ENCODE peak calls at places on chromosome 15, in four cellular contexts. D is fibroblast of the aortic adventitia, U is dorsolateral prefrontal cortex, A is spleen. G is an unnamed sample.

GRCh38 chr15:79140846-79141570 is 50.4 kb upstream of the RASGRF1 start:
- DNase-seq in A (no peak), D (peak; percentile 1), U (no peak), G (no peak)

GRCh38 chr15:43977072-43977884 is 150.5 kb downstream of the WDR76 start:
- DNase-seq in U (no peak), D (no peak), A (no peak), G (no peak)

GRCh38 chr15:77822631-77823230 is 190.0 kb upstream of the LINGO1 start:
- DNase-seq in U (no peak), D (no peak), A (no peak), G (no peak)

GRCh38 chr15:51281368-51281967 is 56.9 kb downstream of the CYP19A1 start:
- DNase-seq in D (peak; percentile 76), U (peak; percentile 71), A (no peak), G (no peak)

GRCh38 chr15:73125219-73125618 is 73.0 kb downstream of the NEO1 start:
- DNase-seq in A (no peak), D (no peak), U (no peak), G (peak; percentile 13)

GRCh38 chr15:40922608-40923005 is 6.5 kb upstream of the DLL4 start:
- DNase-seq in D (no peak), U (no peak), A (no peak), G (no peak)

GRCh38 chr15:87224409-87224808 is 1032.1 kb downstream of the NTRK3 start:
- DNase-seq in A (no peak), D (peak; percentile 69), U (no peak), G (no peak)

GRCh38 chr15:60673156-60673555 is 194.2 kb upstream of the ICE2 start:
- DNase-seq in A (no peak), D (no peak), U (no peak), G (no peak)

GRCh38 chr15:83068054-83068453 is 1.0 kb upstream of the BTBD1 start:
- DNase-seq in A (no peak), U (no peak), D (no peak), G (no peak)
- H3K4me3 ChIP-seq in A (no peak overlapping the region), U (no peak overlapping the region), D (no peak overlapping the region), G (no peak overlapping the region)

GRCh38 chr15:45827275-45827674 is 192.4 kb downstream of the SQOR start:
- DNase-seq in A (no peak), D (no peak), U (no peak), G (no peak)
- TF ChIP-seq CTCF in A (no peak), D (no peak), U (no peak), G (no peak)

GRCh38 chr15:68559342-68560310 is 19.2 kb upstream of the CORO2B start:
- DNase-seq in A (peak; percentile 96), D (peak; percentile 71), U (peak; percentile 79), G (peak; percentile 66)

GRCh38 chr15:68556139-68556990 is 22.4 kb upstream of the CORO2B start:
- DNase-seq in D (no peak), A (peak; percentile 27), U (no peak), G (no peak)

GRCh38 chr15:68560501-68561113 is 18.2 kb upstream of the CORO2B start:
- DNase-seq in U (no peak), A (peak; percentile 67), D (no peak), G (no peak)

GRCh38 chr15:68557469-68558317 is 21.1 kb upstream of the CORO2B start:
- DNase-seq in D (no peak), A (no peak), U (no peak), G (no peak)

DNA sequence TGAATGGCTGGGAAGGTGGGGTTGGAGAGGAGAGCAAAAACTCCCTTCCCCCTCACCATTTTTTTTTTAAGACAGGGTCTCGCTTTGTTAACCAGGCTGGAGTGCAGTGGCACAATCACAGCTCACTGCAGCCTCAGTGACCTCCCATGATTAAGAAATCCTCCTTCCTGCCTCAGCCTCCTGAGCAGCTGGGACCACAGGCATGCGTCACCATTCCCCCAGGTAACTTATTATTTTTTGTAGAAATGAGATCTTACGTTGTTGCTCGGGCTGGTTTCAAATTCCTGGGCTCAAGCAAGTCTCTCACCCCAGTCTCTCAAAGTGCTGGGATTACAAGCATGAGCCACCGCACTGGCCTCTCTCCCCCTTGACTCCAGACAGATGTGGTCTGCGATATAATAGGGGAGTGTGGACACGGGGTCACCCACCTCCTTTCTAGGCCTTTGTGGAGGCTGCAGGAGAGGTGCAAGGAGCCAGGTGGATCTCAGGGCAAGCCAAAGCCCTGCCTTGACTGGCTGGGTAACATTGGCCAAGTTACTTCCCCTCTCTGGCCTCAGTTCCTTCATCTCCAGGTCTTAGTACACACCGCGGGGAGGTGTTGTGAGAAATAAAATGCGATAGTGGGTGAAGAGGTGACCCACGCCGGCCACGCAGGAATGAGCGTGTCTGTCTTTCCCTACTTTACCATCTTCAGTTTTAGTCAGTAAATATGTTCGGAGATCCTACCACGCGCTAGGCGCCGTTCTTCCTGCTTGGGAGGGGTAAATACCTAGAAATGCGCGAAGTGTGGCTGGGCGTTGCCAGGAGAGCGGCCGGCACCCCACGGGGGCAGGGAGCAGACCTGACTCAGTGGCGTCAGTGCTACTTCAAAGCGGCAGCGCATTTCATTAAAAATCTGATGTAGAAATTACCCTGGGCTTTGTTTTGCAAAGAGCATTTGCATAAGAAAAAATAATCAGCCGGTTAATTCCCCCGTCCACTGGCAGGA is 20.2 kb upstream of the CORO2B start:
- DNase-seq in D (no peak), A (peak; percentile 67), U (no peak), G (peak; percentile 45)
- H3K4me3 ChIP-seq in D (no peak overlapping the region), A (peak overlapping the region; percentile 61), U (peak overlapping the region; percentile 60), G (peak overlapping the region; percentile 51)

GRCh38 chr15:69874321-69874720 is 223.4 kb downstream of the TLE3 start:
- DNase-seq in U (no peak), A (peak; percentile 13), D (no peak), G (no peak)

GRCh38 chr15:69873807-69874206 is 223.9 kb downstream of the TLE3 start:
- DNase-seq in A (no peak), U (no peak), D (no peak), G (no peak)

GRCh38 chr15:69880616-69881309 is 217.0 kb downstream of the TLE3 start:
- DNase-seq in D (no peak), U (no peak), A (peak; percentile 0), G (no peak)

GRCh38 chr15:69876030-69876429 is 221.7 kb downstream of the TLE3 start:
- DNase-seq in D (no peak), U (no peak), A (peak; percentile 51), G (no peak)

DNA sequence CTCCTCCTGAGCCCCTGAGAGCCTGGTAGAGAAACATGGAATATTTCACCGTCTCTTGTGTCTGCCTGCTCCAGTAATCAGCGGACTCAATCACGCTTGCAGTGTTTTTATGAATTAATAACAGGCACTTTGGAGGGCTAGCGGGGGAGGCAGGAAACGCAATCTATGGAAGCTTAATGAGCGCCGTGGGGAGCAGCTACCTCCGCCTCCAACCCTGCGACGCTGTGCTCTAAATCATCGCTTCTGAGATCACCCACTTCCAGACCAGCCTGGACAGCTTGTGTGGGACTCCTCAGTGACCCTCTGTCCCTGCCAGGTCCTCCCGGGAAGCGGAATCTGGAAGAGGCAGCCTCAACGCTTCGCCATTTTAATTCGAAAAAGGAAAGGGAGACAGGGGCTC is 221.2 kb downstream of the TLE3 start:
- DNase-seq in D (no peak), A (no peak), U (no peak), G (no peak)
- TF ChIP-seq CTCF in D (no peak), A (no peak), U (no peak), G (no peak)

DNA sequence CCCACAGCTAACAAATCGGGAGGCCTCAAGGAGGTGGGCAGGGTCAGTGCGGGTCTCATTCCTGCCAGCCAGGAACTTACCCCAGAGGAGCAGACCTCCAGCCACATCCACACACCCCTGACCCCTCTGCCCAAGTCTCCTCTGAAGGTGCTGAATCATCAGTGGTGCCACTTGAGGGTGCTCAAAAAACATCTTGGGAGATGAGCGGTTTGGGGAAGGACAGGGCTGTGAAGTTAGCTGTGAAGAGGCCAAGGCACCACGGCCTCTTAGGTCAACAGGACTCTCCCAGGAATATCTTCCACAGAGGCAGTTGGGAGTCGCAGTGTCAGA is 1.2 kb downstream of the DAPK2 start:
- DNase-seq in U (no peak), D (no peak), A (no peak), G (no peak)
- H3K4me3 ChIP-seq in U (peak overlapping the region; percentile 69), D (no peak overlapping the region), A (peak overlapping the region; percentile 71), G (peak overlapping the region; percentile 64)

GRCh38 chr15:58081446-58081845 is 15.9 kb upstream of the ALDH1A2 start:
- DNase-seq in U (no peak), D (no peak), A (no peak), G (no peak)

GRCh38 chr15:58080398-58080797 is 14.9 kb upstream of the ALDH1A2 start:
- DNase-seq in D (no peak), U (no peak), A (no peak), G (no peak)

GRCh38 chr15:58074452-58074851 is 8.9 kb upstream of the ALDH1A2 start:
- DNase-seq in U (no peak), A (no peak), D (no peak), G (no peak)

GRCh38 chr15:58078591-58078990 is 13.1 kb upstream of the ALDH1A2 start:
- DNase-seq in A (no peak), D (no peak), U (no peak), G (no peak)

GRCh38 chr15:58077427-58077826 is 11.9 kb upstream of the ALDH1A2 start:
- DNase-seq in A (no peak), D (no peak), U (no peak), G (no peak)
- TF ChIP-seq CTCF in A (no peak), D (no peak), U (no peak), G (no peak)

DNA sequence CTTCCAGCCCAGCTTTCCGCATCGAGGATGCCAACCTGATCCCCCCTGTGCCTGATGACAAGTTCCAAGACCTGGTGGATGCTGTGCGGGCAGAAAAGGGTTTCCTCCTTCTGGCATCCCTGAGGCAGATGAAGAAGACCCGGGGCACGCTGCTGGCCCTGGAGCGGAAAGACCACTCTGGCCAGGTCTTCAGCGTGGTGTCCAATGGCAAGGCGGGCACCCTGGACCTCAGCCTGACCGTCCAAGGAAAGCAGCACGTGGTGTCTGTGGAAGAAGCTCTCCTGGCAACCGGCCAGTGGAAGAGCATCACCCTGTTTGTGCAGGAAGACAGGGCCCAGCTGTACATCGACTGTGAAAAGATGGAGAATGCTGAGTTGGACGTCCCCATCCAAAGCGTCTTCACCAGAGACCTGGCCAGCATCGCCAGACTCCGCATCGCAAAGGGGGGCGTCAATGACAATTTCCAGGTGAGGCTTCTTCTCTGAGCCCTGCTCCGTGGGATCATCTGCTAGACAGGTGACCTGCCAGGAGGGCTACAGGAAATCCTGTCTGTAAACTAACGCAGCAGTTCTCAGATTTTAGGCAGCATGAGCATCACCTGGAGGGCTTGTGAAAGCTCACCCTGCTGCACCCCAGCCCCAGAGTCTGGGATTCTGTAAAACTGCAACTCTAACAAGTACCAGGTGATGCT is 1.6 kb downstream of the THBS1 start:
- DNase-seq in D (peak; percentile 47), A (no peak), U (no peak), G (peak; percentile 53)
- H3K4me3 ChIP-seq in D (peak overlapping the region; percentile 77), A (peak overlapping the region; percentile 70), U (no peak overlapping the region), G (peak overlapping the region; percentile 83)